ENCODE peak calls at places on chromosomes 4 and X, in six cellular contexts. T, F, K, E, D and G are unnamed samples.

GRCh38 chr4:3302786-3303444 is 10.1 kb downstream of the RGS12 start:
- DNase-seq in D (no peak), T (peak; percentile 3), E (no peak), K (no peak), F (no peak), G (no peak)

GRCh38 chr4:111664546-111664945 is 480.7 kb upstream of the FAM241A start:
- DNase-seq in K (no peak), F (no peak), E (no peak), T (no peak), D (no peak), G (no peak)

GRCh38 chr4:124631760-124632159 is 80.8 kb downstream of the ANKRD50 start:
- DNase-seq in E (no peak), K (peak; percentile 73), T (peak; percentile 93), D (peak; percentile 97), F (no peak), G (no peak)

GRCh38 chr4:163495900-163496299 is 1.4 kb downstream of the TMA16 start:
- DNase-seq in F (no peak), D (peak; percentile 3), E (no peak), T (no peak), K (no peak), G (no peak)

GRCh38 chrX:71111141-71111843 is at the start of gene IL2RG:
- DNase-seq in D (no peak), F (peak; percentile 46), T (no peak), K (no peak), E (peak; percentile 23), G (no peak)

GRCh38 chr4:138898282-138898681 is 117.3 kb upstream of the NOCT start:
- DNase-seq in K (no peak), F (no peak), E (no peak), D (peak; percentile 13), T (peak; percentile 21), G (peak; percentile 83)

GRCh38 chr4:112853662-112854256 is 195.7 kb upstream of the ANK2 start:
- DNase-seq in K (no peak), F (no peak), D (no peak), T (no peak), E (no peak), G (no peak)

GRCh38 chr4:169120624-169121023 is 110.6 kb upstream of the CBR4 start:
- DNase-seq in T (no peak), K (no peak), D (no peak), E (no peak), F (no peak), G (no peak)

GRCh38 chr4:102692474-102692873 is 68.3 kb downstream of the MANBA start:
- DNase-seq in E (no peak), T (no peak), K (no peak), F (no peak), D (no peak), G (no peak)

GRCh38 chr4:95838192-95838591 is 1.7 kb upstream of the PDHA2 start:
- DNase-seq in E (no peak), K (no peak), T (no peak), F (no peak), D (no peak), G (no peak)

GRCh38 chr4:145643295-145643694 is 24.1 kb downstream of the MMAA start:
- DNase-seq in K (no peak), E (no peak), D (no peak), T (no peak), F (no peak), G (no peak)

GRCh38 chr4:23788460-23788859 is 101.4 kb downstream of the PPARGC1A start:
- DNase-seq in E (no peak), D (peak; percentile 33), F (no peak), K (no peak), T (peak; percentile 31), G (peak; percentile 39)

GRCh38 chr4:7150083-7150635 is 42.2 kb upstream of the SORCS2 start:
- DNase-seq in E (no peak), F (no peak), K (no peak), D (no peak), T (no peak), G (no peak)

GRCh38 chrX:97672608-97673007 is 788.9 kb downstream of the RPA4 start:
- DNase-seq in F (no peak), E (no peak), T (no peak), D (no peak), K (no peak), G (peak; percentile 89)